ENCODE peak calls at places on chromosome 1, in five cellular contexts. P is stimulated activated CD4-positive, alpha-beta T cell treated with anti-CD3 and anti-CD28 coated beads, Interleukin-1b, Interleukin-23, amount 100 ng/mL, for 48 hours; K is fibroblast of mammary gland; A is brain pericyte; Z is NCI-H2081. E is an unnamed sample.
A peak's percentile ranks its signal among the peaks of the same experiment; 100 is the strongest.

GRCh38 chr1:29912413-29912812 is 676.1 kb downstream of the PTPRU start:
- DNase-seq in P (no peak), K (peak; percentile 32), A (no peak), Z (peak; percentile 17), E (no peak)

GRCh38 chr1:46587072-46587471 is 17.0 kb downstream of the MKNK1 start:
- DNase-seq in P (no peak), K (no peak), A (no peak), Z (no peak), E (no peak)

GRCh38 chr1:160942926-160943325 is 11.7 kb downstream of the ITLN2 start:
- DNase-seq in P (no peak), K (no peak), A (no peak), Z (no peak), E (no peak)

GRCh38 chr1:61687901-61688300 is 37.0 kb downstream of the TM2D1 start:
- DNase-seq in P (no peak), K (peak; percentile 35), A (no peak), Z (no peak), E (no peak)

GRCh38 chr1:243642936-243643335 is 207.1 kb downstream of the AKT3 start:
- DNase-seq in P (no peak), K (peak; percentile 68), A (no peak), Z (no peak), E (no peak)

GRCh38 chr1:43867946-43868740 is 65.5 kb upstream of the ARTN start:
- DNase-seq in P (no peak), K (peak; percentile 78), A (no peak), Z (no peak), E (no peak)

GRCh38 chr1:115727706-115728249 is 40.7 kb downstream of the CASQ2 start:
- DNase-seq in P (no peak), K (peak; percentile 95), A (peak; percentile 84), Z (no peak), E (no peak)

GRCh38 chr1:113641396-113641795 is 117.9 kb downstream of the PHTF1 start:
- DNase-seq in P (no peak), K (no peak), A (no peak), Z (no peak), E (no peak)

GRCh38 chr1:154664331-154664730 is 56.3 kb upstream of the ADAR start:
- DNase-seq in P (no peak), K (no peak), A (no peak), Z (no peak), E (no peak)

GRCh38 chr1:44323952-44324351 is 31.1 kb downstream of the ERI3 start:
- DNase-seq in P (no peak), K (no peak), A (no peak), Z (no peak), E (no peak)

GRCh38 chr1:222266223-222267215 is 281.4 kb downstream of the HHIPL2 start:
- DNase-seq in P (no peak), K (no peak), A (no peak), Z (no peak), E (no peak)

GRCh38 chr1:247528812-247529474 is 7.3 kb downstream of the OR2C3 start:
- DNase-seq in P (no peak), K (no peak), A (no peak), Z (peak; percentile 15), E (no peak)

GRCh38 chr1:225694151-225694603 is 41.3 kb upstream of the ENAH start:
- DNase-seq in P (no peak), K (no peak), A (no peak), Z (peak; percentile 13), E (no peak)

GRCh38 chr1:14599173-14599754 is 779 bp downstream of the KAZN start:
- DNase-seq in P (no peak), K (no peak), A (no peak), Z (no peak), E (no peak)

GRCh38 chr1:109634292-109634691 is 14.7 kb downstream of the AMPD2 start:
- DNase-seq in P (no peak), K (no peak), A (no peak), Z (peak; percentile 52), E (no peak)

GRCh38 chr1:3618904-3619671 is 5.7 kb upstream of the TPRG1L start:
- DNase-seq in P (peak; percentile 72), K (peak; percentile 70), A (no peak), Z (peak; percentile 61), E (peak; percentile 36)

GRCh38 chr1:240385985-240386978 is 225.7 kb downstream of the GREM2 start:
- DNase-seq in P (no peak), K (peak; percentile 95), A (peak; percentile 27), Z (no peak), E (no peak)

E was measured in NCI-H446 treated with DMSO at 0.1 percent for 48 hours.